ENCODE peak calls at places on chromosomes 12 and 14, in eight cellular contexts. B is tibial nerve, T is fibroblast of lung, L is sigmoid colon, K is ascending aorta, A is GM12864, D is neural crest cell, U is psoas muscle. W is an unnamed sample.

GRCh38 chr12:90622431-90622830 is 332.5 kb downstream of the CCER1 start:
- DNase-seq in D (no peak), U (no peak), B (no peak), K (no peak), L (no peak), T (peak), A (no peak), W (no peak)

GRCh38 chr12:114809132-114809531 is 125.2 kb upstream of the TBX3 start:
- DNase-seq in K (no peak), B (no peak), A (no peak), L (no peak), U (no peak), D (no peak), T (no peak), W (no peak)

GRCh38 chr12:130401703-130402102 is 64.0 kb downstream of the PIWIL1 start:
- DNase-seq in L (no peak), U (no peak), D (no peak), A (no peak), T (no peak), B (no peak), K (no peak), W (no peak)

GRCh38 chr12:52832451-52832850 is 1.7 kb downstream of the KRT79 start:
- DNase-seq in U (no peak), B (no peak), A (no peak), T (no peak), K (no peak), D (no peak), L (no peak), W (no peak)

GRCh38 chr12:76503957-76504356 is 55.6 kb downstream of the OSBPL8 start:
- DNase-seq in A (no peak), U (no peak), T (no peak), K (no peak), B (no peak), D (no peak), L (no peak), W (no peak)

GRCh38 chr14:32252030-32252670 is 49.1 kb upstream of the RNU6-8 start:
- DNase-seq in B (peak), L (peak), T (peak), D (peak), K (no peak), U (no peak), A (peak), W (peak)

GRCh38 chr12:98399532-98399931 is 115.9 kb upstream of the TMPO start:
- DNase-seq in B (no peak), D (no peak), K (no peak), U (no peak), L (no peak), A (peak), T (peak), W (peak)

GRCh38 chr14:78153069-78153351 is 17.2 kb upstream of the NRXN3 start:
- DNase-seq in U (no peak), L (no peak), B (no peak), T (peak), K (no peak), D (no peak), A (no peak), W (no peak)

GRCh38 chr12:21678959-21679358 is 21.3 kb upstream of the LDHB start:
- DNase-seq in T (no peak), U (no peak), A (no peak), L (no peak), D (no peak), B (no peak), K (no peak), W (no peak)

GRCh38 chr12:90010089-90010488 is 301.5 kb upstream of the ATP2B1 start:
- DNase-seq in K (no peak), B (no peak), A (no peak), T (no peak), D (no peak), U (no peak), L (no peak), W (no peak)

GRCh38 chr12:105334001-105334400 is 3.5 kb downstream of the C12orf75 start:
- DNase-seq in D (no peak), U (no peak), B (no peak), K (no peak), L (no peak), T (peak), A (no peak), W (no peak)

GRCh38 chr14:68369289-68369925 is 423.5 kb downstream of the ZFP36L1 start:
- DNase-seq in L (no peak), K (no peak), B (no peak), T (no peak), A (no peak), D (no peak), U (no peak), W (peak)

GRCh38 chr12:57086951-57087688 is 1.8 kb upstream of the NAB2 start:
- DNase-seq in L (peak), D (no peak), A (peak), K (peak), T (peak), B (peak), U (peak), W (peak)

GRCh38 chr14:101582294-101582693 is 21.0 kb downstream of the DIO3 start:
- DNase-seq in T (no peak), B (no peak), U (no peak), D (no peak), L (no peak), A (no peak), K (no peak), W (no peak)

GRCh38 chr14:101584049-101584859 is 23.0 kb downstream of the DIO3 start:
- DNase-seq in A (no peak), U (peak), L (no peak), D (no peak), K (no peak), B (peak), T (no peak), W (no peak)

GRCh38 chr14:101581806-101582205 is 20.5 kb downstream of the DIO3 start:
- DNase-seq in A (no peak), D (no peak), B (no peak), T (no peak), K (no peak), U (no peak), L (no peak), W (no peak)

GRCh38 chr14:101583709-101584048 is 22.4 kb downstream of the DIO3 start:
- DNase-seq in L (no peak), K (no peak), U (no peak), B (no peak), D (no peak), A (no peak), T (no peak), W (no peak)

GRCh38 chr14:101583006-101583708 is 21.9 kb downstream of the DIO3 start:
- DNase-seq in B (no peak), L (no peak), T (no peak), K (no peak), A (no peak), D (no peak), U (no peak), W (no peak)
- TF ChIP-seq CTCF in B (no peak), L (no peak), T (no peak), K (no peak), A (no peak), D (no peak), U (no peak), W (no peak)

GRCh38 chr14:90715495-90715894 is 100.7 kb downstream of the TTC7B start:
- DNase-seq in B (no peak), D (no peak), K (no peak), T (no peak), L (no peak), A (no peak), U (no peak), W (no peak)
- TF ChIP-seq CTCF in B (no peak), D (no peak), K (no peak), T (no peak), L (no peak), A (no peak), U (no peak), W (no peak)

DNA sequence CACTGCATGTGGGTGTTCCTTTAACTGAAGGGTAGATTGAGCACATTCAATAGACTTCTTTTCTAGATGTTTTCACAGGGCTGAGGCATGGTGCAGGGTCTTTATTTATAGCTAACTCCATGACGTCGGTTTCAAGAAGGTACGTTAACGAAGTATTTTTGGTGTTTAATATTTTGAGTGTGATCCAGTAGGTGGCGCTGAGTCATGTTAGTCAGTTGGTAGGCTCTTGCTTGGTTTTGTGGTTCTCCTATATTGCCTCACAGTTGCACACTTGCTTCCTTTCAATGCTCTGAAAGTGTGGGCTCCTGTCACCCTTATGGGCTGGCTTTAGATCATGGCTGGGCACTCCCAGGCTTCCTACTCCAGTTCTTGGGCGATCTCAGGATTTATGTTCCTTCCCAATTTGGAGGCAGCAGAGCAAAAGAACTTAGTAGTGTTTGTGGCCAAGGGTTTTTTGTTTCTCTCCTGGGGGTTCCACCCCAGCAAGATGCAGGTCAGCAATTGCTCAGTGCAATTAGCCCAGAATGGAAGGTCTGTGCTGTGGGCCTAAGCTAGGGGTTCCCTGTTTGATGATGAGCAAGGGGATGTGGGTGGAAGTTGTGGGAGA is 471.6 kb upstream of the FOXG1 start:
- DNase-seq in D (no peak), K (no peak), L (no peak), T (peak), B (no peak), A (no peak), U (no peak), W (no peak)
- TF ChIP-seq CTCF in D (peak), K (no peak), L (no peak), T (no peak), B (no peak), A (no peak), U (no peak), W (peak)

DNA sequence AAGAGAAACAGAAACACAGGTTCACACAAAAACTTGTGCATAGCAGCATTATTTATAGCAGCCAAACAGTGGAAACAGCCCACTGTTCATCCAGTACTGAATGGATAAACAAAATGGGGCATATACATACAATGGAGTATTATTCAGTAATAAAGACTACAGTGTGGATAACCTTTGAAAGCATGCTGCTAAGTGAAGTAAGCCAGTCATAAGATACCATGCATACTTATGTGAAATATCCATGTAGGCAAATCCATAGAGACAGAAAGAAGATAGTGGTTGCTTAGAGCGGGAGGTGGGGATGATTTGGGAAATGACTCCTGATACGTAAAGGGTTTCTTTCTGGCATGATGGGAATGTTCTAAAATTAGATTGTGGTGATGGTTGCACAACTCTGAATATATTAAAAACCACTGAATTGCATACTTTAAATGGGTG is 99.4 kb downstream of the CRADD start:
- DNase-seq in T (peak), D (no peak), B (no peak), U (no peak), A (no peak), K (no peak), L (no peak), W (no peak)
- TF ChIP-seq CTCF in T (no peak), D (no peak), B (no peak), U (no peak), A (no peak), K (no peak), L (no peak), W (no peak)

GRCh38 chr12:48868446-48868845 is 2.8 kb upstream of the RND1 start:
- DNase-seq in B (no peak), A (no peak), L (no peak), T (no peak), K (no peak), D (no peak), U (no peak), W (no peak)

GRCh38 chr12:48865141-48865440 is 579 bp downstream of the RND1 start:
- DNase-seq in B (no peak), K (no peak), T (no peak), U (no peak), D (no peak), L (no peak), A (no peak), W (no peak)

GRCh38 chr12:48863296-48863695 is 2.4 kb downstream of the RND1 start:
- DNase-seq in K (no peak), A (no peak), B (no peak), T (no peak), L (no peak), D (no peak), U (no peak), W (no peak)

GRCh38 chr12:48862691-48863090 is 3.0 kb downstream of the RND1 start:
- DNase-seq in T (no peak), L (no peak), K (no peak), A (no peak), D (no peak), U (no peak), B (no peak), W (no peak)

GRCh38 chr12:48865441-48866290 is at the start of gene RND1:
- DNase-seq in B (peak), D (peak), T (peak), L (peak), A (peak), U (peak), K (peak), W (peak)
- TF ChIP-seq CTCF in B (peak), D (peak), T (peak), L (no peak), A (no peak), U (no peak), K (no peak), W (no peak)

GRCh38 chr12:120738252-120739030 is 12.8 kb downstream of the ACADS start:
- DNase-seq in B (no peak), A (no peak), L (no peak), T (no peak), U (no peak), K (no peak), D (no peak), W (no peak)

GRCh38 chr12:120739031-120739762 is 13.6 kb downstream of the ACADS start:
- DNase-seq in L (no peak), T (no peak), U (no peak), A (no peak), D (no peak), K (no peak), B (no peak), W (no peak)

GRCh38 chr12:120739821-120740613 is 14.4 kb downstream of the ACADS start:
- DNase-seq in D (no peak), K (no peak), T (no peak), L (no peak), B (no peak), U (no peak), A (no peak), W (no peak)

GRCh38 chr12:120736404-120737331 is 11.0 kb downstream of the ACADS start:
- DNase-seq in T (no peak), U (no peak), D (no peak), L (no peak), A (no peak), B (no peak), K (no peak), W (no peak)

GRCh38 chr12:120737557-120738251 is 12.1 kb downstream of the ACADS start:
- DNase-seq in L (no peak), A (no peak), T (no peak), K (no peak), U (no peak), B (no peak), D (no peak), W (no peak)
- TF ChIP-seq CTCF in L (no peak), A (no peak), T (peak), K (no peak), U (no peak), B (peak), D (peak), W (no peak)

W was measured in GM13977.